ENCODE peak calls at places on chromosomes 5 and 9, in seven cellular contexts. L is neuronal stem cell; R is HCT116; Y is CD4-positive, CD25-positive, alpha-beta regulatory T cell; O is AG04450; F is left lung; U is uterus. Z is an unnamed sample. For H3K9me3, the result is how much of the 10 kb centered on the place peaks cover.

GRCh38 chr5:172347653-172348052 is 64.1 kb upstream of the UBTD2 start:
- DNase-seq in L (no peak), R (no peak), Y (no peak), O (peak), F (no peak), U (no peak), Z (no peak)

GRCh38 chr5:68374770-68375518 is 159.4 kb downstream of the PIK3R1 start:
- DNase-seq in L (no peak), R (no peak), Y (no peak), O (no peak), F (no peak), U (no peak), Z (no peak)

GRCh38 chr5:12669326-12669725 is 765.1 kb upstream of the CTNND2 start:
- DNase-seq in L (no peak), R (no peak), Y (no peak), O (no peak), F (no peak), U (no peak), Z (no peak)

GRCh38 chr5:149141957-149142851 is 911 bp downstream of the ABLIM3 start:
- DNase-seq in L (peak), R (no peak), Y (no peak), O (no peak), F (no peak), U (peak), Z (no peak)

GRCh38 chr5:116810937-116811336 is 236.3 kb upstream of the SEMA6A start:
- DNase-seq in L (peak), R (no peak), Y (no peak), O (no peak), F (no peak), U (no peak), Z (no peak)

GRCh38 chr9:95249986-95250385 is 67.5 kb downstream of the FANCC start:
- DNase-seq in L (no peak), R (no peak), Y (no peak), O (no peak), F (no peak), U (no peak), Z (no peak)

GRCh38 chr9:87551692-87552303 is 54.1 kb downstream of the DAPK1 start:
- DNase-seq in L (no peak), R (no peak), Y (no peak), O (no peak), F (no peak), U (no peak), Z (peak)

GRCh38 chr9:76459691-76460635 is 981 bp downstream of the GCNT1 start:
- DNase-seq in L (peak), R (peak), Y (peak), O (no peak), F (peak), U (peak), Z (no peak)

GRCh38 chr5:82517544-82517943 is 239.4 kb upstream of the RPS23 start:
- DNase-seq in L (no peak), R (no peak), Y (no peak), O (no peak), F (no peak), U (no peak), Z (no peak)

GRCh38 chr9:3256571-3256970 is 269.2 kb downstream of the RFX3 start:
- DNase-seq in L (no peak), R (no peak), Y (no peak), O (no peak), F (no peak), U (no peak), Z (no peak)

GRCh38 chr5:38925154-38925925 is 79.5 kb downstream of the OSMR start:
- DNase-seq in L (no peak), R (no peak), Y (no peak), O (peak), F (no peak), U (no peak), Z (no peak)

GRCh38 chr9:33132249-33132772 is 34.8 kb downstream of the B4GALT1 start:
- DNase-seq in L (no peak), R (no peak), Y (no peak), O (peak), F (no peak), U (no peak), Z (no peak)

GRCh38 chr5:138716456-138716924 is 36.7 kb upstream of the CTNNA1 start:
- DNase-seq in L (no peak), R (no peak), Y (no peak), O (no peak), F (no peak), U (no peak), Z (no peak)

GRCh38 chr9:134630393-134630790 is 11.2 kb upstream of the COL5A1 start:
- DNase-seq in L (no peak), R (no peak), Y (no peak), O (no peak), F (peak), U (peak), Z (no peak)

GRCh38 chr9:23693374-23693773 is 132.7 kb downstream of the ELAVL2 start:
- DNase-seq in L (no peak), R (no peak), Y (no peak), O (no peak), F (no peak), U (no peak), Z (no peak)

GRCh38 chr5:72611111-72611724 is 104.0 kb upstream of the ZNF366 start:
- DNase-seq in L (peak), R (peak), Y (peak), O (peak), F (peak), U (peak), Z (peak)

GRCh38 chr5:141369994-141370848 is at the start of gene PCDHGB3:
- DNase-seq in L (no peak), R (no peak), Y (peak), O (no peak), F (no peak), U (no peak), Z (no peak)

GRCh38 chr9:23907343-23907742 is 81.3 kb upstream of the ELAVL2 start:
- DNase-seq in L (no peak), R (no peak), Y (no peak), O (no peak), F (no peak), U (no peak), Z (no peak)

GRCh38 chr5:111694183-111694582 is 62.8 kb downstream of the NREP start:
- DNase-seq in L (no peak), R (no peak), Y (no peak), O (no peak), F (no peak), U (no peak), Z (no peak)

GRCh38 chr9:138053321-138053868 is 175.8 kb downstream of the CACNA1B start:
- DNase-seq in L (no peak), R (peak), Y (no peak), O (no peak), F (no peak), U (no peak), Z (no peak)

GRCh38 chr5:911601-912000 is 18.9 kb downstream of the TRIP13 start:
- DNase-seq in L (no peak), R (peak), Y (no peak), O (no peak), F (no peak), U (no peak), Z (no peak)

GRCh38 chr5:123610665-123611406 is 98.9 kb downstream of the CSNK1G3 start:
- DNase-seq in L (peak), R (peak), Y (peak), O (peak), F (no peak), U (peak), Z (no peak)

GRCh38 chr5:73317523-73317922 is 131.1 kb downstream of the FOXD1 start:
- DNase-seq in L (no peak), R (no peak), Y (no peak), O (no peak), F (no peak), U (no peak), Z (no peak)

GRCh38 chr9:135819905-135820304 is 87.4 kb downstream of the CAMSAP1 start:
- DNase-seq in L (no peak), R (no peak), Y (no peak), O (no peak), F (no peak), U (no peak), Z (no peak)

GRCh38 chr9:107488400-107489143 is 997 bp downstream of the KLF4 start:
- DNase-seq in L (no peak), R (no peak), Y (peak), O (no peak), F (peak), U (peak), Z (no peak)

GRCh38 chr5:133246053-133246370 is 194.2 kb downstream of the HSPA4 start:
- DNase-seq in L (no peak), R (no peak), Y (no peak), O (no peak), F (no peak), U (no peak), Z (no peak)

GRCh38 chr9:101409079-101409477 is 10.4 kb downstream of the ZNF189 start:
- DNase-seq in L (no peak), R (no peak), Y (no peak), O (no peak), F (no peak), U (no peak), Z (no peak)
- H3K9me3 ChIP-seq in L (under half), R (under half), Y (half or more), O (under half), F (under half), U (under half), Z (half or more)

DNA sequence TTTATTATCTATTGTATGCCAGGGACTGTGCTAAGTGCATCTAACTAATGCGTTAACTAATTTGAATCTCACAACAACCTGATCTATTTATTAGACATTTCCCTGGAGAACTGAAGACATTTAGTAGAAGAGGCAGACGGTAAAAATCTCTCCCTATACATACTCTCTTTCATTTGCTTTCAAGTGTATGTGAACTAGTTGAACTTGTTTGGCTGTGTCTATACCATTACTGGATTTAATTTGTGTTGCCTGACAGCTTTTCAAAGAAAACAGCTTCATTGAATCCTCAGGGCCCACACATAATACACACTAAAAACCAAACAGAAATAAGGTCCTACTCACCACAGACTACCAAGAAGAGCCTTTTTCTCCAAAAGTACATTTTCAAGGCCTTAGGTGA is 133.6 kb upstream of the NR3C1 start:
- DNase-seq in L (no peak), R (no peak), Y (no peak), O (no peak), F (no peak), U (no peak), Z (no peak)
- H3K27ac ChIP-seq in L (no peak), R (no peak), Y (no peak), O (no peak), F (no peak), U (no peak), Z (no peak)

DNA sequence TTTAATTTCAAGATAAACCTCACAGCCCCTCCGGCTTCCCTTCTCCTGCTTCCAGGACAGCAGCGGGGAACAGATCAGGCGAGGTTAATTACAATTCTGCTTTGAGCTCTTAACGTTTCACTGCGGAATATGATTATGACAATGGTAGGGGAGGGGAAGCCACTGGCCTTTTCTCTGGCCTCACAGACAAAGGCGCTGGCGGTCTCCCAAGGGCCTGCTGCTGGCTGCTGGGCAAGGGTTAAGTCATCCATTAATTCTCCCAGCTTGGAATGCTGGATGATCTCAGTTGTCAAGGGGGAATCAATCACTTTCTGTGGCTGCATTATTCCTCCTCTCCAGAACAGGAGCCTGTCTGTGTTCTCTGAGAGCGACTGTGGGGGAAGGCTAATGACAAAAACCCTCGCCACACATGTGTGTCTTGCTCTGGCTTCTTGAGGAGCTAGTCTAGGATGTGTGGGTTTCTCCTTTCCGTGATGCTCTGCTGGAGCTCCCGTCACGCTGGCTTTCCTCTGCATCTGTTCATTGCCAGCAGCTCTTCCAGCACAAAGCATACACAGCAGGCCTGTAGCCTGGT is 82.7 kb downstream of the DCP2 start:
- DNase-seq in L (no peak), R (no peak), Y (no peak), O (no peak), F (no peak), U (peak), Z (no peak)
- H3K9me3 ChIP-seq in L (under half), R (under half), Y (under half), O (under half), F (under half), U (under half), Z (under half)

DNA sequence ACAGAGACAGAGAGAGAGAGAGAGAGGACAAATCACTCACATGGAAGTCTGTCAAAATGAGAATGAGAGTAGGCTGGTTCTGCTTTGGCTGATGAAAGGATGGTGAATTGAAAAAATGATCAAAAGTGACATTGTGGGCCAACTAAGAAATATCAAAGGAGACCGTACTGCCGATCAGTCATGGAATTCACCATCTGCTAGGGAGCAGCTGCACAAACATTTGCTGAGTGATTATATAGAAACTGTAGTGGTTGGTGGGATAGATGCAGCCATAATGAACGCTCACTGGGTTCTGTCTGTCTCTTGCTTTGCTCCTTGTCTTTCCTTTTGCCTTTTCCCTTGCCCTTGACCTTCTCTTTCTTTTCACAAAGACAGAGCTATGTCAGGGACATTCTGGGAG is 476.6 kb upstream of the SGCD start:
- DNase-seq in L (no peak), R (no peak), Y (no peak), O (no peak), F (no peak), U (no peak), Z (no peak)
- H3K27ac ChIP-seq in L (no peak), R (no peak), Y (no peak), O (no peak), F (no peak), U (no peak), Z (no peak)

GRCh38 chr9:113926211-113926610 is 50.1 kb downstream of the ZNF618 start:
- DNase-seq in L (no peak), R (no peak), Y (no peak), O (no peak), F (no peak), U (no peak), Z (no peak)
- H3K9me3 ChIP-seq in L (under half), R (under half), Y (under half), O (under half), F (under half), U (under half), Z (under half)

GRCh38 chr5:153780876-153781275 is 257.8 kb downstream of the FAM114A2 start:
- DNase-seq in L (no peak), R (no peak), Y (no peak), O (no peak), F (no peak), U (no peak), Z (no peak)
- H3K27ac ChIP-seq in L (no peak), R (no peak), Y (no peak), O (no peak), F (no peak), U (no peak), Z (no peak)